ENCODE peak calls at places on chromosomes 7 and 10, in four cellular contexts. M is WTC11, Z is HepG2, F is K562. A is an unnamed sample.

GRCh38 chr7:36736827-36737211 is 12.5 kb upstream of the AOAH start:
- DNase-seq in M (no peak), F (no peak), Z (no peak), A (no peak)

GRCh38 chr10:2871673-2872219 is 195.6 kb upstream of the PFKP start:
- DNase-seq in F (no peak), Z (no peak), M (no peak), A (no peak)

GRCh38 chr7:98315318-98315993 is 34.0 kb downstream of the BRI3 start:
- DNase-seq in F (no peak), M (no peak), Z (no peak), A (no peak)

GRCh38 chr10:44260286-44260928 is 124.5 kb downstream of the CXCL12 start:
- DNase-seq in F (no peak), M (no peak), Z (no peak), A (no peak)

GRCh38 chr10:59508296-59508695 is 145.9 kb upstream of the FAM13C start:
- DNase-seq in F (no peak), Z (no peak), M (no peak), A (no peak)

GRCh38 chr10:43959364-43959763 is 310.7 kb upstream of the ZNF32 start:
- DNase-seq in F (no peak), Z (no peak), M (no peak), A (no peak)

GRCh38 chr7:2662273-2663120 is 25.5 kb upstream of the AMZ1 start:
- DNase-seq in M (no peak), F (no peak), Z (no peak), A (no peak)

GRCh38 chr10:75111367-75111905 is at the start of gene SAMD8:
- DNase-seq in F (peak; percentile 98), Z (peak; percentile 95), M (peak; percentile 98), A (peak; percentile 98)

GRCh38 chr7:44224216-44224950 is 23.6 kb downstream of the YKT6 start:
- DNase-seq in M (no peak), F (no peak), Z (no peak), A (no peak)

GRCh38 chr10:116715839-116716377 is 26.5 kb downstream of the HSPA12A start:
- DNase-seq in F (no peak), Z (no peak), M (no peak), A (no peak)

GRCh38 chr7:84490661-84491060 is 296.1 kb upstream of the SEMA3A start:
- DNase-seq in M (no peak), Z (no peak), F (no peak), A (peak; percentile 9)

GRCh38 chr7:1045038-1045726 is 836 bp downstream of the GPR146 start:
- DNase-seq in M (no peak), Z (peak; percentile 53), F (no peak), A (no peak)

GRCh38 chr10:6473430-6473829 is 106.6 kb downstream of the PRKCQ start:
- DNase-seq in M (no peak), F (peak; percentile 63), Z (no peak), A (no peak)

GRCh38 chr10:6035926-6036575 is 26.1 kb downstream of the IL2RA start:
- DNase-seq in Z (no peak), F (no peak), M (no peak), A (no peak)

GRCh38 chr10:100802196-100802595 is 56.8 kb downstream of the PAX2 start:
- DNase-seq in M (no peak), Z (no peak), F (no peak), A (no peak)

GRCh38 chr10:78736926-78737618 is 331.7 kb upstream of the ZMIZ1 start:
- DNase-seq in M (no peak), Z (no peak), F (no peak), A (no peak)

GRCh38 chr7:108234981-108235450 is 104.9 kb upstream of the LAMB4 start:
- DNase-seq in Z (no peak), F (no peak), M (no peak), A (no peak)

GRCh38 chr10:6498771-6499170 is 81.3 kb downstream of the PRKCQ start:
- DNase-seq in M (no peak), Z (no peak), F (no peak), A (no peak)

GRCh38 chr10:10222288-10222945 is 795.3 kb upstream of the CELF2 start:
- DNase-seq in M (no peak), F (no peak), Z (no peak), A (no peak)

GRCh38 chr10:54124209-54124890 is 676.7 kb downstream of the PCDH15 start:
- DNase-seq in M (no peak), Z (no peak), F (no peak), A (no peak)

GRCh38 chr7:36708765-36709164 is 15.5 kb downstream of the AOAH start:
- DNase-seq in F (no peak), M (no peak), Z (no peak), A (no peak)

GRCh38 chr7:135169141-135169935 is 1.2 kb downstream of the CYREN start:
- DNase-seq in Z (peak; percentile 65), F (peak; percentile 81), M (peak; percentile 71), A (peak; percentile 66)

GRCh38 chr7:117111532-117111931 is 158.2 kb downstream of the ST7 start:
- DNase-seq in M (no peak), Z (no peak), F (no peak), A (no peak)

GRCh38 chr7:12315049-12315448 is 88.6 kb downstream of the VWDE start:
- DNase-seq in Z (no peak), F (no peak), M (no peak), A (no peak)

GRCh38 chr7:28116034-28116433 is 64.6 kb downstream of the JAZF1 start:
- DNase-seq in F (no peak), M (no peak), Z (no peak), A (no peak)

GRCh38 chr7:47361746-47362215 is 220.1 kb downstream of the TNS3 start:
- DNase-seq in Z (no peak), M (no peak), F (no peak), A (no peak)

GRCh38 chr7:27579565-27579964 is 83.1 kb downstream of the HIBADH start:
- DNase-seq in Z (no peak), M (no peak), F (no peak), A (no peak)

GRCh38 chr7:121624922-121625321 is 228.8 kb upstream of the FAM3C start:
- DNase-seq in Z (no peak), M (no peak), F (no peak), A (peak; percentile 12)

GRCh38 chr7:81503321-81503720 is 266.5 kb downstream of the HGF start:
- DNase-seq in M (no peak), Z (no peak), F (no peak), A (no peak)

GRCh38 chr10:73576178-73576889 is 14.8 kb downstream of the USP54 start:
- DNase-seq in Z (peak; percentile 43), F (no peak), M (no peak), A (no peak)

GRCh38 chr10:73576890-73577591 is 14.1 kb downstream of the USP54 start:
- DNase-seq in M (no peak), Z (no peak), F (no peak), A (no peak)

GRCh38 chr10:73581912-73582311 is 9.2 kb downstream of the USP54 start:
- DNase-seq in F (no peak), M (no peak), Z (no peak), A (no peak)

DNA sequence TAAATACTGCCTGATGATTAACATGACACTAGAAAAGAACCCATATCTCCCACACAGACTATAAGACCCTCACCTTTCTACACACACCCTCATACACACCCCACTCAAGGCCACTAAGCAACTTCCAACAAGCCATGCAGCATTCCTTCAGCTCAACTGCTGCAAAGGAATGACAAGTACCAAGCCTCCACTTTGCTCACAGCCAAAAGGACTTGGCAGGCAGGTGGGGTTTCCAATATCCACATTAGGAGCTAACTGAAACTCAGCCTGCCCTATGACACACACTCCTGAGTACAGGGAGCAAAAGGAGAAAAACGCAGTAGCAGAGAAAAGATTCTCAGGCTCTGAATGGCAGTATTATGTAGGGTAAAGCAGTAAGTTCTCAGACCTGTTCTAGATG is 13.4 kb downstream of the USP54 start:
- DNase-seq in F (no peak), Z (no peak), M (no peak), A (no peak)
- TF ChIP-seq ELF4 in F (no peak), Z (no peak), M (no peak), A (no peak)

GRCh38 chr7:143434660-143435059 is 8.6 kb upstream of the TAS2R60 start:
- DNase-seq in Z (no peak), F (no peak), M (no peak), A (no peak)
- TF ChIP-seq ELF4 in Z (no peak), F (no peak), M (no peak), A (no peak)

GRCh38 chr10:99430116-99430450 is 341 bp downstream of the GOT1 start:
- DNase-seq in Z (no peak), F (no peak), M (no peak), A (no peak)

GRCh38 chr10:99429521-99430095 is 816 bp downstream of the GOT1 start:
- DNase-seq in M (no peak), F (no peak), Z (no peak), A (no peak)

GRCh38 chr10:99430451-99431189 is at the start of gene GOT1:
- DNase-seq in F (peak; percentile 92), Z (peak; percentile 99), M (peak; percentile 95), A (peak; percentile 99)

GRCh38 chr10:99432047-99432446 is 1.6 kb upstream of the GOT1 start:
- DNase-seq in F (no peak), Z (no peak), M (no peak), A (no peak)

GRCh38 chr10:99431190-99431549 is 746 bp upstream of the GOT1 start:
- DNase-seq in Z (no peak), M (peak; percentile 53), F (peak; percentile 23), A (no peak)
- TF ChIP-seq ELF4 in Z (no peak), M (no peak), F (no peak), A (no peak)

DNA sequence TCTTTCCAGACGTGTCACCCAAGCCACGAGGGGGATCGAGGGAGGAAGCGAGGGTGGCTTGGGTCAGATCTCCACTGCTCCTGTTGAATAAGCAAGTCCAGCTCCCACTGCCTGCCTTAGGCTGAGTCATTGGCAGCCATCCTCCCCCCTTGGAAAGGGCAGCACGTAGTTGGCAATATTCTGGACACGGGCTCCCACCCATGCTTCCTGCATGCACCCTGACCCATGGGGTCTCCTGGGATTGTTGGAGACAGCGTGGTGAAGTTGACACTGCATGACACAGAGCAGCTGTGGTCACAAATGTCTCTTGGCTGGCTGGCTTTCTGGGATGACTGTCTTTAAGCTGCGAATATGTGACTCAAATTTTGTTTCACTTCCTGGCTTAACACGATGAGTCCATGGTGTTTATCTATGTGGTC is 11.2 kb downstream of the BTBD16 start:
- DNase-seq in Z (no peak), F (no peak), M (no peak), A (no peak)
- TF ChIP-seq ELF4 in Z (no peak), F (no peak), M (no peak), A (no peak)

DNA sequence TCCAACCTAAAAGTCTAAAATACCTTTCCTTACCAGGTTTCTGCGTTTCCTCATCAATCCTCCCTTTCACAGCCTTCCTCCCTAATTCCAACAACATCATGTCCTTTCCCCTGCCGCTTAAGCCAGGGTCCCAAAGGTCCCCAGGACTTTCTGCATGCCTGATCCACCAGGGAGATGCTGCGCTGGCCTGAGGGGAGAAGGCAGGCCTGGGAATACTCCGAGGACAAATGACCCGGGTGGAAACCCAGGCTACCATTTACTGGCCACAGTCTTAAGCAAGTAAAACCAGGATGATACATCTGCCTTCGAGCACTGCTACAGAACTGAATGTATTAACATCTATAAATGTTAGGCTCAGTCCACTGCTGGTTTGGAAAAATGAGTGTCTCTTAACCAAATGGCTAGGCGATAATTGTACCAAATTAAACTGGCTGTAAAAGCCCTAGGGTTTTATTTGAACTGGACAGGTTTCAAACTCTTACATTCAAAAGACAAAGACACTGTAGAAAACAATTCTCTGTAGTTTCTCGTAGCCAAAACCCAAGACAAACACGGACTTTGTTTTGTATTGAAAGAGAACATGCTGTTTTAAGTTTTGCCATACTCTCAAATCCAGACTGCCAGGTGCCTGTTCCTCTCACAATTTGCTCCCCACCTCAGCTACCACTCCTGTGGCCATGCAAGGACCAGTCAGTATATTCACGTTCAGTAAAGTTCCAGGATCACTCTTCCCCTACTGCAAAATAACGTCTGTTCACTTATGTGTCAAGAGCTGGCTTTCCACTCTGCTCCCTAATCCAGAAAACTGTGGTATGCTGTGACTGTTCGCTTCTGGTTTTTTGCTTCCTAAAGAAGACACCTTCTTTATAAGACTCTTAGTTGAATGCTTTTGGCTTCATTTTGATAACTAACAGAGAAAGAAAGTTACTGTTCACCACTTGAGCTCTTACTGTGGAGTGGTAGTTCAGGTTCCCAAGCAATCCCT is 145.7 kb downstream of the RNF216 start:
- DNase-seq in Z (peak; percentile 57), F (no peak), M (no peak), A (no peak)
- TF ChIP-seq ELF4 in Z (no peak), F (no peak), M (no peak), A (no peak)